ENCODE peak calls at places on chromosomes 1 and 21, in eight cellular contexts. One of them, this sample, is unnamed.

GRCh38 chr1:228178737-228179720 is 13.4 kb downstream of the IBA57 start:
- DNase-seq in PC-9: no peak
- DNase-seq in psoas muscle: no peak
- DNase-seq in esophagus muscularis mucosa: no peak
- DNase-seq in AG09309: no peak
- DNase-seq in pancreas: no peak
- DNase-seq in OCI-LY7: no peak
- DNase-seq in thoracic aorta: no peak
- DNase-seq in this sample: no peak

GRCh38 chr1:19374926-19375325 is 62.8 kb downstream of the SLC66A1 start:
- DNase-seq in thoracic aorta: no peak
- DNase-seq in psoas muscle: no peak
- DNase-seq in OCI-LY7: no peak
- DNase-seq in AG09309: no peak
- DNase-seq in esophagus muscularis mucosa: no peak
- DNase-seq in pancreas: no peak
- DNase-seq in PC-9: no peak
- DNase-seq in this sample: no peak

GRCh38 chr1:202578001-202578500 is 132.2 kb downstream of the SYT2 start:
- DNase-seq in pancreas: no peak
- DNase-seq in thoracic aorta: no peak
- DNase-seq in AG09309: no peak
- DNase-seq in psoas muscle: no peak
- DNase-seq in PC-9: no peak
- DNase-seq in esophagus muscularis mucosa: no peak
- DNase-seq in OCI-LY7: no peak
- DNase-seq in this sample: peak; percentile 48

GRCh38 chr21:44925027-44925755 is 4.5 kb upstream of the ITGB2 start:
- DNase-seq in AG09309: peak; percentile 62
- DNase-seq in pancreas: no peak
- DNase-seq in PC-9: no peak
- DNase-seq in thoracic aorta: no peak
- DNase-seq in OCI-LY7: no peak
- DNase-seq in esophagus muscularis mucosa: no peak
- DNase-seq in psoas muscle: no peak
- DNase-seq in this sample: no peak

GRCh38 chr1:19481826-19482398 is 3.4 kb downstream of the CAPZB start:
- DNase-seq in OCI-LY7: no peak
- DNase-seq in AG09309: no peak
- DNase-seq in pancreas: no peak
- DNase-seq in thoracic aorta: no peak
- DNase-seq in PC-9: no peak
- DNase-seq in esophagus muscularis mucosa: no peak
- DNase-seq in psoas muscle: no peak
- DNase-seq in this sample: no peak

GRCh38 chr21:31289702-31290101 is 54.4 kb downstream of the TIAM1 start:
- DNase-seq in thoracic aorta: no peak
- DNase-seq in PC-9: no peak
- DNase-seq in OCI-LY7: no peak
- DNase-seq in AG09309: no peak
- DNase-seq in pancreas: no peak
- DNase-seq in esophagus muscularis mucosa: no peak
- DNase-seq in psoas muscle: no peak
- DNase-seq in this sample: no peak

GRCh38 chr1:101004666-101005065 is 20.9 kb downstream of the DPH5 start:
- DNase-seq in psoas muscle: no peak
- DNase-seq in OCI-LY7: no peak
- DNase-seq in pancreas: no peak
- DNase-seq in thoracic aorta: no peak
- DNase-seq in PC-9: no peak
- DNase-seq in AG09309: no peak
- DNase-seq in esophagus muscularis mucosa: no peak
- DNase-seq in this sample: no peak

GRCh38 chr1:33696311-33696710 is 167.6 kb upstream of the HMGB4 start:
- DNase-seq in PC-9: no peak
- DNase-seq in thoracic aorta: no peak
- DNase-seq in esophagus muscularis mucosa: peak; percentile 81
- DNase-seq in pancreas: no peak
- DNase-seq in psoas muscle: no peak
- DNase-seq in AG09309: no peak
- DNase-seq in OCI-LY7: no peak
- DNase-seq in this sample: no peak

GRCh38 chr1:99456536-99456935 is 189.4 kb upstream of the PALMD start:
- DNase-seq in AG09309: no peak
- DNase-seq in PC-9: no peak
- DNase-seq in psoas muscle: no peak
- DNase-seq in thoracic aorta: no peak
- DNase-seq in OCI-LY7: no peak
- DNase-seq in esophagus muscularis mucosa: no peak
- DNase-seq in pancreas: no peak
- DNase-seq in this sample: peak; percentile 75

GRCh38 chr1:89125571-89126233 is at the start of gene GBP2:
- DNase-seq in pancreas: no peak
- DNase-seq in esophagus muscularis mucosa: no peak
- DNase-seq in thoracic aorta: no peak
- DNase-seq in PC-9: peak; percentile 90
- DNase-seq in AG09309: peak; percentile 45
- DNase-seq in OCI-LY7: no peak
- DNase-seq in psoas muscle: no peak
- DNase-seq in this sample: peak; percentile 42

GRCh38 chr1:91579658-91580228 is 79.1 kb downstream of the CDC7 start:
- DNase-seq in PC-9: no peak
- DNase-seq in pancreas: no peak
- DNase-seq in AG09309: no peak
- DNase-seq in psoas muscle: no peak
- DNase-seq in thoracic aorta: no peak
- DNase-seq in OCI-LY7: no peak
- DNase-seq in esophagus muscularis mucosa: peak; percentile 68
- DNase-seq in this sample: no peak

GRCh38 chr1:108719654-108720435 is 7.1 kb downstream of the FNDC7 start:
- DNase-seq in pancreas: no peak
- DNase-seq in PC-9: peak; percentile 85
- DNase-seq in AG09309: peak; percentile 63
- DNase-seq in esophagus muscularis mucosa: no peak
- DNase-seq in psoas muscle: no peak
- DNase-seq in OCI-LY7: no peak
- DNase-seq in thoracic aorta: no peak
- DNase-seq in this sample: peak; percentile 50

GRCh38 chr21:41043008-41043407 is 125.0 kb upstream of the BACE2 start:
- DNase-seq in PC-9: no peak
- DNase-seq in esophagus muscularis mucosa: no peak
- DNase-seq in pancreas: no peak
- DNase-seq in OCI-LY7: peak; percentile 1
- DNase-seq in psoas muscle: no peak
- DNase-seq in AG09309: no peak
- DNase-seq in thoracic aorta: no peak
- DNase-seq in this sample: no peak
- TF ChIP-seq CTCF in PC-9: peak; percentile 34
- TF ChIP-seq CTCF in esophagus muscularis mucosa: no peak
- TF ChIP-seq CTCF in pancreas: no peak
- TF ChIP-seq CTCF in OCI-LY7: peak; percentile 31
- TF ChIP-seq CTCF in psoas muscle: no peak
- TF ChIP-seq CTCF in AG09309: no peak
- TF ChIP-seq CTCF in thoracic aorta: no peak
- TF ChIP-seq CTCF in this sample: peak; percentile 12

GRCh38 chr1:109791495-109792040 is 27.8 kb upstream of the EPS8L3 start:
- DNase-seq in psoas muscle: no peak
- DNase-seq in AG09309: no peak
- DNase-seq in OCI-LY7: no peak
- DNase-seq in PC-9: no peak
- DNase-seq in thoracic aorta: no peak
- DNase-seq in pancreas: no peak
- DNase-seq in esophagus muscularis mucosa: no peak
- DNase-seq in this sample: no peak
- H3K4me3 ChIP-seq in psoas muscle: no peak overlapping the region
- H3K4me3 ChIP-seq in AG09309: no peak overlapping the region
- H3K4me3 ChIP-seq in OCI-LY7: no peak overlapping the region
- H3K4me3 ChIP-seq in PC-9: peak overlapping the region; percentile 36
- H3K4me3 ChIP-seq in thoracic aorta: no peak overlapping the region
- H3K4me3 ChIP-seq in pancreas: no peak overlapping the region
- H3K4me3 ChIP-seq in esophagus muscularis mucosa: no peak overlapping the region
- H3K4me3 ChIP-seq in this sample: no peak overlapping the region

GRCh38 chr1:179591592-179592580 is at the start of gene TDRD5:
- DNase-seq in pancreas: peak; percentile 69
- DNase-seq in esophagus muscularis mucosa: no peak
- DNase-seq in PC-9: no peak
- DNase-seq in OCI-LY7: no peak
- DNase-seq in thoracic aorta: no peak
- DNase-seq in psoas muscle: no peak
- DNase-seq in AG09309: no peak
- DNase-seq in this sample: no peak
- TF ChIP-seq CTCF in pancreas: no peak
- TF ChIP-seq CTCF in esophagus muscularis mucosa: no peak
- TF ChIP-seq CTCF in PC-9: no peak
- TF ChIP-seq CTCF in OCI-LY7: no peak
- TF ChIP-seq CTCF in thoracic aorta: no peak
- TF ChIP-seq CTCF in psoas muscle: no peak
- TF ChIP-seq CTCF in AG09309: no peak
- TF ChIP-seq CTCF in this sample: no peak

DNA sequence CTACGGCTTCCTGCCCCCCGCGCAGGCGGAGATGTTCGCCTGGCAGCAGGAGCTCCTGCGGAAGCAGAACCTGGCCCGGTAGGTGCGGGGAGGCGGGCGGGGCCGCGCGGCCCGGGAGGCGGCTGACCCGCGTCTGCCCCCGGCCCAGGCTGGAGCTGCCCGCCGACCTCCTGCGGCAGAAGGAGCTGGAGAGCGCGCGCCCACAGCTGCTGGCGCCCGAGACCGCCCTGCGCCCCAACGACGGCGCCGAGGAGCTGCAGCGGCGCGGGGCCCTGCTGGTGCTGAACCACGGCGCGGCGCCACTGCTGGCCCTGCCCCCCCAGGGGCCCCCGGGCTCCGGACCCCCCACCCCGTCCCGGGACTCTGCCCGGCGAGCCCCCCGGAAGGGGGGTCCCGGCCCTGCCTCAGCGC is 16.6 kb downstream of the NOC2L start:
- DNase-seq in esophagus muscularis mucosa: no peak
- DNase-seq in OCI-LY7: no peak
- DNase-seq in psoas muscle: no peak
- DNase-seq in thoracic aorta: no peak
- DNase-seq in pancreas: peak; percentile 39
- DNase-seq in AG09309: no peak
- DNase-seq in PC-9: no peak
- DNase-seq in this sample: no peak
- H3K4me3 ChIP-seq in esophagus muscularis mucosa: peak overlapping the region; percentile 61
- H3K4me3 ChIP-seq in OCI-LY7: no peak overlapping the region
- H3K4me3 ChIP-seq in psoas muscle: peak overlapping the region; percentile 62
- H3K4me3 ChIP-seq in thoracic aorta: peak overlapping the region; percentile 66
- H3K4me3 ChIP-seq in pancreas: no peak overlapping the region
- H3K4me3 ChIP-seq in AG09309: peak overlapping the region; percentile 42
- H3K4me3 ChIP-seq in PC-9: peak overlapping the region; percentile 47
- H3K4me3 ChIP-seq in this sample: peak overlapping the region; percentile 15

DNA sequence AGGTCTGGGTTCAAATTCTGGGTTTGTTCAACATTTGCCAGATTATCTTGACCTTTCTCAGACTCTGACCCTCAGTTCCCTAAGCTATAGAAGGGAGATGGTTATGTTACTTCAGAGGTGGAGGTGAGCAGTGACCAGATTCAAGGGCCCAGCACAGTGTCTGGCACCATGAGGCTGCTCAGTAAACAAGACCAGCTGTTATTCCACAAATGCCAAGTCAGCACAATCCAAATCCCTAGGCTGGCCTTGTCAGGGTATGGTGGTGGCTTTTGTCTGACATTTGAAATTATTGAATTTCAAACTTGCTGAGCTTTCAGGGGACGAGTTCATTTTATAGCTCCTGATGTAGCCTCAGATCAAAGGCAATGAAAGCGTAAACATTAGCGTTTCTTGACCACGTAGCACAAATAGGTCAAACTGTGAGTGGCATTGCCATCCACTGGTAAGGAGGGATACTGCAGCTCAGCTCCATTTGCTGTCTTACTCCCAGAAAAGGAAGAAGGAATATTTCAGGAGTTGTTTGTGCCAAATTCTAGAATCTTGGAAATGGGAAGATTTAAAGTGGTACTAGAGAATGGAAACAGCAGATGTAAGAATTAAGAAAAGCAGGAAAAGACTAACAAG is 94.3 kb upstream of the EDN2 start:
- DNase-seq in psoas muscle: no peak
- DNase-seq in thoracic aorta: no peak
- DNase-seq in OCI-LY7: peak; percentile 29
- DNase-seq in AG09309: no peak
- DNase-seq in pancreas: no peak
- DNase-seq in esophagus muscularis mucosa: no peak
- DNase-seq in PC-9: no peak
- DNase-seq in this sample: no peak
- TF ChIP-seq CTCF in psoas muscle: peak; percentile 57
- TF ChIP-seq CTCF in thoracic aorta: peak; percentile 26
- TF ChIP-seq CTCF in OCI-LY7: peak; percentile 72
- TF ChIP-seq CTCF in AG09309: peak; percentile 42
- TF ChIP-seq CTCF in pancreas: peak; percentile 29
- TF ChIP-seq CTCF in esophagus muscularis mucosa: peak; percentile 38
- TF ChIP-seq CTCF in PC-9: peak; percentile 64
- TF ChIP-seq CTCF in this sample: peak; percentile 46

GRCh38 chr1:81548918-81549587 is 251.7 kb upstream of the ADGRL2 start:
- DNase-seq in OCI-LY7: no peak
- DNase-seq in esophagus muscularis mucosa: no peak
- DNase-seq in psoas muscle: no peak
- DNase-seq in thoracic aorta: no peak
- DNase-seq in AG09309: no peak
- DNase-seq in pancreas: no peak
- DNase-seq in PC-9: no peak
- DNase-seq in this sample: no peak
- H3K4me3 ChIP-seq in OCI-LY7: no peak overlapping the region
- H3K4me3 ChIP-seq in esophagus muscularis mucosa: no peak overlapping the region
- H3K4me3 ChIP-seq in psoas muscle: no peak overlapping the region
- H3K4me3 ChIP-seq in thoracic aorta: no peak overlapping the region
- H3K4me3 ChIP-seq in AG09309: no peak overlapping the region
- H3K4me3 ChIP-seq in pancreas: no peak overlapping the region
- H3K4me3 ChIP-seq in PC-9: no peak overlapping the region
- H3K4me3 ChIP-seq in this sample: no peak overlapping the region

GRCh38 chr1:5888606-5889211 is 103.5 kb downstream of the NPHP4 start:
- DNase-seq in PC-9: no peak
- DNase-seq in thoracic aorta: no peak
- DNase-seq in AG09309: no peak
- DNase-seq in OCI-LY7: no peak
- DNase-seq in pancreas: no peak
- DNase-seq in esophagus muscularis mucosa: no peak
- DNase-seq in psoas muscle: no peak
- DNase-seq in this sample: no peak
- TF ChIP-seq CTCF in PC-9: no peak
- TF ChIP-seq CTCF in thoracic aorta: no peak
- TF ChIP-seq CTCF in AG09309: no peak
- TF ChIP-seq CTCF in OCI-LY7: no peak
- TF ChIP-seq CTCF in pancreas: no peak
- TF ChIP-seq CTCF in esophagus muscularis mucosa: no peak
- TF ChIP-seq CTCF in psoas muscle: no peak
- TF ChIP-seq CTCF in this sample: no peak

This sample was measured in HFF-Myc.